ENCODE peak calls at places on chromosomes 13 and 19, in five cellular contexts. O, V, P, A and L are unnamed samples.

GRCh38 chr13:42393573-42394360 is 121.8 kb downstream of the AKAP11 start:
- DNase-seq in O (no peak), V (no peak), P (no peak), A (no peak), L (no peak)

GRCh38 chr13:84670245-84670644 is 788.0 kb upstream of the SLITRK1 start:
- DNase-seq in O (no peak), V (no peak), P (no peak), A (no peak), L (no peak)

GRCh38 chr13:39132286-39132685 is 94.0 kb downstream of the NHLRC3 start:
- DNase-seq in O (no peak), V (no peak), P (no peak), A (no peak), L (no peak)

GRCh38 chr19:40331052-40331451 is 17.1 kb downstream of the C19orf47 start:
- DNase-seq in O (no peak), V (no peak), P (no peak), A (no peak), L (no peak)

GRCh38 chr13:111939285-111940278 is 127.4 kb upstream of the SOX1 start:
- DNase-seq in O (no peak), V (no peak), P (no peak), A (no peak), L (no peak)

GRCh38 chr13:43405457-43405856 is 381.3 kb downstream of the ENOX1 start:
- DNase-seq in O (no peak), V (no peak), P (no peak), A (no peak), L (no peak)

GRCh38 chr13:88339271-88339741 is 668.1 kb downstream of the SLITRK5 start:
- DNase-seq in O (no peak), V (no peak), P (no peak), A (no peak), L (no peak)

GRCh38 chr13:51564252-51564651 is 20.0 kb upstream of the WDFY2 start:
- DNase-seq in O (no peak), V (no peak), P (no peak), A (no peak), L (no peak)

GRCh38 chr13:35469781-35470380 is 6.6 kb downstream of the MAB21L1 start:
- DNase-seq in O (no peak), V (no peak), P (no peak), A (no peak), L (no peak)

GRCh38 chr13:114145256-114145655 is 12.8 kb upstream of the RASA3 start:
- DNase-seq in O (no peak), V (no peak), P (no peak), A (no peak), L (peak)

GRCh38 chr13:104779311-104779710 is 1713.1 kb upstream of the SLC10A2 start:
- DNase-seq in O (no peak), V (no peak), P (no peak), A (no peak), L (peak)

GRCh38 chr13:107585466-107585865 is 629.9 kb downstream of the LIG4 start:
- DNase-seq in O (no peak), V (no peak), P (no peak), A (no peak), L (no peak)

GRCh38 chr19:48634424-48635262 is 2.5 kb downstream of the DBP start:
- DNase-seq in O (peak), V (peak), P (peak), A (peak), L (peak)

GRCh38 chr19:4051175-4052101 is 15.3 kb downstream of the ZBTB7A start:
- DNase-seq in O (no peak), V (no peak), P (no peak), A (no peak), L (no peak)

GRCh38 chr13:76991432-76991795 is 467 bp upstream of the CLN5 start:
- DNase-seq in O (no peak), V (peak), P (no peak), A (no peak), L (no peak)

GRCh38 chr13:64910061-64910460 is 2320.1 kb downstream of the PCDH9 start:
- DNase-seq in O (no peak), V (no peak), P (no peak), A (no peak), L (no peak)

GRCh38 chr19:30156646-30157045 is 214.6 kb downstream of the URI1 start:
- DNase-seq in O (no peak), V (no peak), P (no peak), A (no peak), L (no peak)

GRCh38 chr19:47740866-47741519 is 4.4 kb upstream of the NOP53 start:
- DNase-seq in O (no peak), V (no peak), P (no peak), A (no peak), L (no peak)

GRCh38 chr13:112572408-112572807 is 15.5 kb downstream of the TUBGCP3 start:
- DNase-seq in O (no peak), V (no peak), P (no peak), A (no peak), L (no peak)

GRCh38 chr13:50611117-50611781 is 232.2 kb downstream of the DLEU7 start:
- DNase-seq in O (no peak), V (no peak), P (no peak), A (no peak), L (no peak)

GRCh38 chr13:45604892-45605291 is 10.6 kb downstream of the ERICH6B start:
- DNase-seq in O (no peak), V (no peak), P (no peak), A (no peak), L (no peak)

DNA sequence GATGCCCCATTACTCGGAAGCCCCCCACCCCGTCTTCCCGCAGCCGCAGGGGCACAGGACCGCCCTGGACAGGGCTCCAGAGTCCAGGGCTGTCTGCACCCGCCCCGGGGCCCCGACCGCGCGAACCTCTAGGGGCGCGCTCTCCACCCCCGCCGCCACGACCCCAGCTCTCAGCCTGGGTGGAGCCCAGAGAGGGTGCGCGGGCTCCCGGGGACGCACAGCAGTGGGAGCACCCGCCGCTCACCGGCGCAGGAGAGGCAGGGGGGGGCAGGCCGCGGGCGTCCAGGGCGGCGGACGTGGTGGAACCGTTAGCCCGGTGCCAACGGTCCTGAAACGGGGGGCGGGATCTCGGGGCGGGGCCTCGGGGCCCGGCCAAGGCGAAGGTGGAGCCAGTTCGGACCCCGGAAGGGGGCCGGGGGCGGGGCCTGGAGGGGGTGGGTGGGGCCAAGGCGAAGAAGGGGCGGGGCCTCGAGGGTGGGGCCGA is at the start of gene ATP8B3:
- DNase-seq in O (no peak), V (peak), P (no peak), A (no peak), L (no peak)
- TF ChIP-seq CTCF in O (peak), V (no peak), P (peak), A (no peak), L (no peak)

DNA sequence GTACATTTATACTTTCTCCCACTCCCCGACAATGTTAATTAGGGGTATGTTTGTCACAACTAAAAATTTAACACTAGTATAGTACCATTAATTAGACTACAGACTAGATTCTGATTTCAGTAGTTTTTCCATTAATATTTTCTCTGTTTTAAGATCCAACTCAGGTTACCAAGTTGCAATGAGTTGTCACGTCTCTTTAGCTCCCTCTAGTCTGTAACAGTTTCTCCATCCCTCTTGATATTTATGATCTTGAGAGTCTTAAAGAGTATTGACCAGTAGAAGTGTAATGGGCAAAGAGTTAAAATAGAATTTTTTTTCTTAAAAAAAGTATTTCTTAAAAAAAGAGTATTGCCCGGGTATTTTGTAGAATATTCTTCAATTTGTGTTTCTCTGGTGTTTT is 598.1 kb downstream of the TBC1D4 start:
- DNase-seq in O (no peak), V (no peak), P (no peak), A (no peak), L (no peak)
- TF ChIP-seq CTCF in O (no peak), V (no peak), P (peak), A (no peak), L (no peak)

GRCh38 chr19:31529121-31529520 is 179.9 kb upstream of the TSHZ3 start:
- DNase-seq in O (no peak), V (no peak), P (no peak), A (no peak), L (no peak)

GRCh38 chr19:31528261-31528660 is 179.0 kb upstream of the TSHZ3 start:
- DNase-seq in O (no peak), V (no peak), P (no peak), A (no peak), L (no peak)

GRCh38 chr19:31525610-31526147 is 176.4 kb upstream of the TSHZ3 start:
- DNase-seq in O (no peak), V (no peak), P (no peak), A (no peak), L (no peak)

GRCh38 chr19:31530781-31531180 is 181.5 kb upstream of the TSHZ3 start:
- DNase-seq in O (no peak), V (no peak), P (no peak), A (no peak), L (no peak)

GRCh38 chr19:31527443-31527842 is 178.2 kb upstream of the TSHZ3 start:
- DNase-seq in O (no peak), V (no peak), P (no peak), A (no peak), L (no peak)
- TF ChIP-seq CTCF in O (no peak), V (no peak), P (no peak), A (no peak), L (no peak)

GRCh38 chr19:6754653-6755463 is 12.4 kb downstream of the SH2D3A start:
- DNase-seq in O (no peak), V (no peak), P (no peak), A (no peak), L (no peak)

GRCh38 chr19:6754136-6754535 is 13.1 kb downstream of the SH2D3A start:
- DNase-seq in O (no peak), V (no peak), P (no peak), A (no peak), L (no peak)

GRCh38 chr19:6752257-6753177 is 13.0 kb downstream of the TRIP10 start:
- DNase-seq in O (no peak), V (no peak), P (peak), A (peak), L (peak)

GRCh38 chr19:6751189-6751588 is 11.7 kb downstream of the TRIP10 start:
- DNase-seq in O (no peak), V (no peak), P (no peak), A (no peak), L (no peak)

DNA sequence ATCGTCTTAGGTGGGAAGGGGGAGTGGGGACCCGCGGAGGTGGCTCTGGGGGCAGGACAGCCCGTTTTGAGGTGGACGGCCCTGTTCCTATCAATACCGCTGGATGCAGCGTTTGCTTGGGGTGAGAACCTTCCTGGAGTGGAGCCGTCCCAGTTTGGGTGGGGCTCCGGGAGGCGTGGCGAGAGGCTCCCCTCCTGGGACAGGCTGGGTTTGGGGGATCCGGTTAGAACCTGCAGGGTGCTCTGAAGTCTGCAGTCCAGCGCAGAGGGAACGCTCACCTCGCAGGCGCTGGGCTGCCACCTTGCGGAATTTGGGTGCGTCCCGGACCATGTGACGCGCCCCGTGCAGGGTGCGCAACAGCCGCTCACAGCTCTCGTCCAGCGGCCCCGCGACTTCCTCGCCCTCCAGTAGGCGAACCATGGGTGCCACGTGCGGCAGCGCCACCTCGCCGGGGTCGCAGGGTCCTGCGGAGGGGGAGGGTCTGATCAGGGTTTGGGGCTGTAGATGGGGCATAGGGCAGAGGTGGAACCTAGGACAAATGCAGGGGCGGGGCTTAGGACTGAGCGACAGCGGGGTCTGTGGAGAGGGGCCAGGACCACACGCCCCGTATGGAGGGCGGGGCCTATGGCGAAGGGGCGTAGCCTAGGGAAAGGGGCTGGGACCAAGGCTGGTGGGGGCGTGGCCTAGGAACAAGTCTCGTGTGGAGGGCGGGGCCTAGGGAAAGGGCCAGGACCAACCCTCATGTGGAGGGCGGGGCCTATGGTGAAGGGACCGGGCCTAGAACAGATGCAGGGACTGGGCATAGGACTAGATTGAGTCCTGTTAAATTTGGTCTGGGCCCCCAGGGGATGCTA is 13.8 kb downstream of the SH2D3A start:
- DNase-seq in O (peak), V (peak), P (peak), A (peak), L (peak)
- TF ChIP-seq CTCF in O (peak), V (peak), P (peak), A (no peak), L (no peak)

GRCh38 chr19:12668346-12668745 is 1.7 kb downstream of the WDR83 start:
- DNase-seq in O (no peak), V (no peak), P (no peak), A (no peak), L (no peak)

GRCh38 chr19:12668937-12669271 is 2.3 kb downstream of the WDR83 start:
- DNase-seq in O (peak), V (no peak), P (no peak), A (peak), L (peak)

GRCh38 chr19:12667903-12668302 is 1.3 kb downstream of the WDR83 start:
- DNase-seq in O (no peak), V (no peak), P (no peak), A (no peak), L (no peak)

GRCh38 chr19:12670159-12670928 is 3.7 kb downstream of the WDR83 start:
- DNase-seq in O (no peak), V (no peak), P (no peak), A (no peak), L (no peak)

DNA sequence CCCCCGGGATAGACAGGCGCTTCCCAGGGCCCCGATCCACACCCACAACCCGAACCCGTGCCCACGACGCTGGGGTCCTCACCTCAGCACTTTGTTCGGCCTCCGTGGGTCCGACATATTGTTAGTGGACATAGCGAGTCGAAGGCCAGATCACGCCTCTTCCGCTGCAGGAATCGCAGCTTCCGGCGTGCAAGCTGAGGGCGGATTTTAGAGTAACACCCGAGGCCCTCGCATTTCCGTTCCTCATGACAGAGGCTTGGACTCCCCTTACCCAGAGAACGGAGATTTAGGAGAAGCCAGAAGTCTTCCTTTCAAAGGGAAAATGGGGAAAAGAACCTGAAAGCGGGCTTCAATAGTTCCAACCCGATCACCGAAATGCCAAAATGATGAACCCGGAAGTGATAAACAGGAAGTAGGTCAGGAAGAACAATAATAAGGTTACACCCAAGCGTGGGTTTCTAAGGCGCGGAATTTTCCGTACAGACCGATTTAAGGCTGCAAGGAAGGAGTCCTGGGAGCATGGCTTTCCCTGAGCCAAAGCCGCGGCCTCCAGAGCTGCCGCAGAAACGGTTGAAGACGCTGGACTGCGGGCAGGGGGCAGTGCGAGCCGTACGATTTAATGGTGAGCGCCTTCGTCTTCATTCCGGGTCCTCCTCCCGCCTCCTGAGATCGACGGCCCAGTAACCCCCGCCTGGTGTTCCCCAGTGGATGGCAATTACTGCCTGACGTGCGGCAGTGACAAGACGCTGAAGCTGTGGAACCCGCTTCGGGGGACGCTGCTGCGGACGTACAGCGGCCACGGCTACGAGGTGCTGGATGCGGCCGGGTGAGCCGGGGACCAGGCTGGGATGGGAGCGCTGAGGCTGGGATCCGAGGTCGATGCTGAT is 2.9 kb downstream of the WDR83 start:
- DNase-seq in O (peak), V (peak), P (peak), A (peak), L (peak)
- TF ChIP-seq CTCF in O (no peak), V (no peak), P (peak), A (no peak), L (peak)

GRCh38 chr13:22773475-22773874 is 407.3 kb upstream of the SGCG start:
- DNase-seq in O (no peak), V (no peak), P (no peak), A (no peak), L (no peak)

DNA sequence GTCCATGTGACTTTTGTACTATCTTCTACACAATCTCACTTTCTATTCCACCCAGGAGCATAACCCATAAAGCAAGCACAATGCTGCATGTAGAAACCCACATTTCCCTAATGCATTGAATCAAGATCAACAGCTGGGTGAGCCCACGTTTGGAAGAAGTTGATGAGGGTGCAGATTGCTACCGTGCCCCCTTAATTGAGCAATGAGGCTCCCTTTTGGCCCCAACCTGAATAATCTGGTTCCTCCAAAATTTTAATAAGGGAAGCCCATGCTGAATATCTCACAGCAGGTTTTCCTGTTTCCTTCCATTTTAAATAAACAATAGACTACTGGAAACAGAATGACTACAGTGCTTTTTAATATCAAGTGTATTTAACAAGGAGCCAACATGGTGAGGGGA is 403.6 kb upstream of the SGCG start:
- DNase-seq in O (no peak), V (no peak), P (no peak), A (no peak), L (no peak)
- TF ChIP-seq CTCF in O (no peak), V (no peak), P (no peak), A (no peak), L (no peak)

DNA sequence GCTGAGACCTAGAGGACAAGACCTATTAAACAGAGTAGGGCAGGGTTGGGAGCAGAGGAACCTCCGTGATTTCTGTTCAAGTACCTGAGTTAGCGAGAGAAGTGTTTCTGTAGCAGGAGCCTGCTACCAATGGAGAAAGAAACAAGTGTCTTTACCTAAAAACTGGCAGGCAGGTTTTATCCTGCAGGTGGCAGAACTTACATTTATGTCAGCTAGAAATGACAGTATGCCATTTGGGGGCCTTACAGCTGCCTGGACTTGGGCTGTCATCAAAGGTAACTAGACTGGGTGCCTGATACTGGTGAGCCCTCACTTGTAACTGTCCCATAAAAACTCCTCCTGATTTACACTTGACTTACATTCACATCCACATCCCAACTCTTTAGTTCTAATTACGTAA is 185.3 kb upstream of the MIR17HG start:
- DNase-seq in O (no peak), V (no peak), P (no peak), A (no peak), L (no peak)
- TF ChIP-seq CTCF in O (no peak), V (no peak), P (peak), A (no peak), L (no peak)